ENCODE peak calls at places on chromosomes 1 and 21, in seven cellular contexts. O is mesendoderm, S is H9, D is IMR-90, B is neuronal stem cell, Y is H1, H is trophoblast cell. K is an unnamed sample.

GRCh38 chr1:76162254-76162653 is 87.7 kb downstream of the ST6GALNAC3 start:
- DNase-seq in O (no peak), S (no peak), D (no peak), B (no peak), Y (no peak), H (no peak), K (no peak)

GRCh38 chr1:23745515-23745914 is 2.2 kb downstream of the ELOA start:
- DNase-seq in O (peak), S (no peak), D (peak), B (no peak), Y (no peak), H (peak), K (peak)

GRCh38 chr1:172417552-172417951 is 2.9 kb upstream of the C1orf105 start:
- DNase-seq in O (peak), S (no peak), D (no peak), B (no peak), Y (no peak), H (peak), K (no peak)

GRCh38 chr21:44534688-44535087 is 5.3 kb downstream of the KRTAP10-1 start:
- DNase-seq in O (no peak), S (no peak), D (no peak), B (no peak), Y (no peak), H (no peak), K (no peak)

GRCh38 chr21:39077816-39078215 is 105.4 kb downstream of the PSMG1 start:
- DNase-seq in O (no peak), S (no peak), D (no peak), B (no peak), Y (no peak), H (no peak), K (no peak)

GRCh38 chr1:185499986-185500626 is 183.1 kb upstream of the IVNS1ABP start:
- DNase-seq in O (no peak), S (no peak), D (peak), B (no peak), Y (no peak), H (peak), K (peak)

GRCh38 chr1:42742141-42742540 is 2.1 kb upstream of the CLDN19 start:
- DNase-seq in O (no peak), S (no peak), D (no peak), B (no peak), Y (no peak), H (no peak), K (no peak)

GRCh38 chr1:204089044-204089751 is 16.3 kb downstream of the SOX13 start:
- DNase-seq in O (no peak), S (no peak), D (no peak), B (no peak), Y (peak), H (no peak), K (peak)

GRCh38 chr1:5770981-5771765 is 221.1 kb downstream of the NPHP4 start:
- DNase-seq in O (peak), S (no peak), D (no peak), B (peak), Y (no peak), H (no peak), K (no peak)

GRCh38 chr1:67724928-67725560 is 40.0 kb downstream of the GADD45A start:
- DNase-seq in O (no peak), S (no peak), D (peak), B (no peak), Y (no peak), H (no peak), K (peak)

GRCh38 chr21:42798106-42798505 is 81.2 kb downstream of the WDR4 start:
- DNase-seq in O (no peak), S (no peak), D (no peak), B (no peak), Y (no peak), H (no peak), K (no peak)

GRCh38 chr21:25626752-25627151 is 12.3 kb upstream of the JAM2 start:
- DNase-seq in O (no peak), S (no peak), D (no peak), B (no peak), Y (no peak), H (peak), K (no peak)

DNA sequence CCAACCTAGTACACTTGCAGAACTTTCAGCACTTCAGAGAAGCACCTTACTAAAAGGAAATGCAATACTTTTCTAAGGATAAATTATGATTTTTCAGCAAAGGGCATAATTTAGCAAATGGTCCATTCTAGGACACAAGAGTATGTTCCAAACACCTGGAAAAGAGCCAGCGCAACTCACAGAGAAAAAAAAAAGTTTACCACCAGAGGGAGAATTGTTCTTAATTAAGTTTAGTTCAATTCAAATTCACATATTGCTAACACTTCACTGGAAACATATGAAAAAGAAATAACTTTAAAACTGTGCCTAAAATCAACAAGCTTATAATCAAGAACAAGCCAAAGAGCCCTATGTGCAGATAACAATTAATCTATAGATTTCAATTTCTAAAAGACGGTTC is 338.1 kb downstream of the SEC16B start:
- DNase-seq in O (no peak), S (no peak), D (no peak), B (no peak), Y (no peak), H (no peak), K (no peak)
- H4K8ac ChIP-seq in O (no peak), S (no peak), D (no peak), B (no peak), Y (no peak), H (no peak), K (no peak)

GRCh38 chr1:152970495-152970894 is at the start of gene SPRR4:
- DNase-seq in O (no peak), S (no peak), D (no peak), B (no peak), Y (peak), H (no peak), K (no peak)
- H2AK5ac ChIP-seq in O (no peak), S (no peak), D (no peak), B (no peak), Y (no peak), H (no peak), K (no peak)

GRCh38 chr21:26756491-26757159 is 88.6 kb downstream of the ADAMTS1 start:
- DNase-seq in O (peak), S (no peak), D (peak), B (no peak), Y (no peak), H (peak), K (no peak)

GRCh38 chr21:26751305-26751704 is 93.9 kb downstream of the ADAMTS1 start:
- DNase-seq in O (no peak), S (no peak), D (no peak), B (no peak), Y (no peak), H (no peak), K (no peak)

GRCh38 chr21:26754853-26755252 is 90.4 kb downstream of the ADAMTS1 start:
- DNase-seq in O (no peak), S (no peak), D (no peak), B (no peak), Y (no peak), H (peak), K (no peak)

GRCh38 chr21:26753822-26754221 is 91.4 kb downstream of the ADAMTS1 start:
- DNase-seq in O (peak), S (no peak), D (no peak), B (no peak), Y (no peak), H (no peak), K (no peak)

DNA sequence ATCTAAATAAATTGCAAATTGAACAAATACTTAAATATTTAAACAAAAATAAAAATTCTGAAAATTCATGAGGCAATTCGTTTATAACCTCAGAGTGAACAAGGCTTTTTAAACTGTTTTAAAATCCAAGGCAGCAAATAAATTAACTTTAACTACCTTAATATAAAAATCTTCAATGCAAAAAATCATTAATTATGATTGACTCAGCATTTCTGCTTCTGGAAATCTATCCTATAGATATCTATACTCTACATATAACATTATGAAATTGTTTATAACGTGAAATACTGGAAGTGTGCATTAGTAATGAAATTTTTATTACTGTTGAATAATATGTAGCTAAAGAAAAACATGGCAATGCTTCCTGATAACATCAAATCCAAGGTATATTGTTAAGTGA is 92.4 kb downstream of the ADAMTS1 start:
- DNase-seq in O (no peak), S (no peak), D (no peak), B (no peak), Y (no peak), H (no peak), K (no peak)
- H3K23ac ChIP-seq in O (no peak), S (no peak), D (no peak), B (no peak), Y (no peak), H (no peak), K (no peak)

DNA sequence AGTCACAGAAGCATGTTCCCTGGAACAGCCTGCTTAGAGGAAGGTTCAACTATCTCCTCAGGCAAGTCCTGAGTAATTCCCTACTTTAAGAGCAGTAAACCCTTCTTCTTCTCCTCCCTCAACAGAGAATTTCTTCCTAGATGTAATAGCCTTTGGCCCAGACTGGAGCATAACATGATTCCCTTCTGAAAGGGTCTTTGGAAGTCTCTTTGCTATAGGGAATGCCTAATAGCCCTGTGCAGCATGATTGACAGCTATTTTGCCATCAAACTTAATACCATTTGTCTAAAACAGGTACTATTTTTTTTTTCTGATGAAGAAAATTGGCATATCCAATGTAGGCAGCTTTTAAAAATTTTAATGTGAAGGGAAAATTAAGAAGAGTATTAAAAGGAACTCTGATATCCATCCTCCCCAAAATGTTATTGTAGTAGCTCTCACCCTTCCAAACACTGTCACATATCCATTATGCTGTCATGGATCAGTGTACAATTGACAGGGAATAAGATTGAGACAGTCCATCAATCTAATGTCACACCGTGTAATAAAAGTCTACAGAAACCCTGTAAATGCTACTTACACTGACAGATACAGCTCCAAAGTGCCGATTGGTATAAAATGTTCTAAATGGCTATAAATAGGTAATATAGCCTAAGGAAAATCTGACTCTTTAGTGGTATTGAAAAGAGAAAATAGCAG is 884.6 kb downstream of the TTLL7 start:
- DNase-seq in O (no peak), S (no peak), D (no peak), B (no peak), Y (no peak), H (no peak), K (no peak)
- H4K8ac ChIP-seq in O (no peak), S (no peak), D (no peak), B (no peak), Y (no peak), H (no peak), K (no peak)

DNA sequence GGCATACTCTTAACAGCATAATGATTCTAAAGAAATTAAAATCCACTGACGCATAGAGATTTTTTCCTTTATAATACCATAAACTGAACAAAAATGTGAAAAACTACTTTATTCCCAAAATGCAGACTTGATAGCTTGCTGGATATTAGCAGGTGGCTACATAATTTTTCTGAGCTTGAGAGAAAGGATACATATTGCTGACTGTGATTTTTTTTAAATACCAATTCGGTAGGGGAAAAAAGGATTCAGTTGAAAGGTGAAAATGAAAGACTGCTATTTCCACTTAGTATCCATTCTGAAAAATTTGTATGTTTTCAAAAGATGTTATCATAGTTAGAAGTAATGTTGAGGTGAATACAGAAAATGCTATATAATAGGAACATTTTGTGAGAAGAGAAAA is 90.0 kb upstream of the MAP1LC3C start:
- DNase-seq in O (no peak), S (no peak), D (no peak), B (no peak), Y (no peak), H (no peak), K (no peak)
- H2AK5ac ChIP-seq in O (no peak), S (no peak), D (no peak), B (no peak), Y (no peak), H (no peak), K (no peak)

GRCh38 chr21:40255665-40256064 is 388.4 kb downstream of the PCP4 start:
- DNase-seq in O (no peak), S (no peak), D (no peak), B (no peak), Y (no peak), H (no peak), K (no peak)
- H3K23ac ChIP-seq in O (no peak), S (no peak), D (no peak), B (no peak), Y (no peak), H (no peak), K (no peak)

GRCh38 chr1:199265319-199265718 is 626.5 kb downstream of the PTPRC start:
- DNase-seq in O (no peak), S (no peak), D (no peak), B (no peak), Y (no peak), H (peak), K (no peak)
- H4K8ac ChIP-seq in O (no peak), S (no peak), D (no peak), B (no peak), Y (no peak), H (no peak), K (no peak)

DNA sequence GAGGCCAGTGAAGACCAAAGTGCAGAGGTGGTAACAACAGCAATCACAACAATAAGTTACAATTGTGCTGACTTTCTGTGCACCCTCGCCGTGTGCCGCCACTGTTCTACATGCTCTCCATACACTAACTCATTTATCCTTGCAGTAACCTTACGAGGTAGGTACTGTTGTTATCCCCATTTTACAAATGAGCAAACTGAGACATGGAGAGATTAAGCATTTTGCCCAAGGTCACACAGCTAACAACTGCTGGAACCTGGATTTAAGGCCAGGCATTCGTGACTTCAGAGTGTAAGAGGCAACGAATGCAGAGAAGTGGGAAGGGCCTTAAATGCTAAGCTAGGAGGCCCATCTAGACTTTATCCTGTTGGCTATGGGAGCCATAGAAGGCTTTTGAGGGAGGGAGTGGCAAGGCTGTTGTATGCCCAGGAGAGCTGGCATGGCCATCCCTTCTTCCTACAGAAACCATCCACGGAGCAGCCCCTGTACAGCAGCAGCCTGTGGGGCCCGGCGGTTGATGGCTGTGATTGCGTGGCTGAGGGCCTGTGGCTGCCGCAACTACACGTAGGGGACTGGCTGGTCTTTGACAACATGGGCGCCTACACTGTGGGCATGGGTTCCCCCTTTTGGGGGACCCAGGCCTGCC is 36.6 kb downstream of the AZIN2 start:
- DNase-seq in O (no peak), S (no peak), D (no peak), B (no peak), Y (peak), H (no peak), K (no peak)
- H2AK5ac ChIP-seq in O (no peak), S (no peak), D (no peak), B (no peak), Y (no peak), H (no peak), K (no peak)